ENCODE peak calls at places on chromosomes 11 and 22, in seven cellular contexts. H is AG09319, W is neural progenitor cell, Z is fibroblast of mammary gland, S is lower lobe of right lung, V is chondrocyte, K is IMR-90. L is an unnamed sample.

GRCh38 chr22:46854125-46854870 is 91.8 kb downstream of the TBC1D22A start:
- DNase-seq in H (no peak), W (no peak), Z (no peak), S (peak), V (no peak), K (peak), L (no peak)

GRCh38 chr11:73325036-73325981 is 17.2 kb downstream of the ARHGEF17 start:
- DNase-seq in H (no peak), W (no peak), Z (no peak), S (no peak), V (no peak), K (peak), L (no peak)

GRCh38 chr11:69307421-69307820 is 13.5 kb downstream of the MYEOV start:
- DNase-seq in H (no peak), W (no peak), Z (no peak), S (no peak), V (peak), K (no peak), L (no peak)

GRCh38 chr11:73425118-73425517 is 48.9 kb downstream of the RELT start:
- DNase-seq in H (no peak), W (no peak), Z (no peak), S (peak), V (no peak), K (no peak), L (no peak)

GRCh38 chr11:100396281-100396680 is 290.8 kb upstream of the ARHGAP42 start:
- DNase-seq in H (no peak), W (no peak), Z (no peak), S (no peak), V (no peak), K (no peak), L (no peak)

GRCh38 chr11:23063261-23063660 is 203.0 kb upstream of the CCDC179 start:
- DNase-seq in H (no peak), W (no peak), Z (no peak), S (no peak), V (no peak), K (peak), L (no peak)

GRCh38 chr11:75286826-75287465 is 46.4 kb downstream of the TPBGL start:
- DNase-seq in H (no peak), W (no peak), Z (peak), S (no peak), V (no peak), K (peak), L (no peak)

GRCh38 chr11:110121204-110121603 is 28.0 kb downstream of the ZC3H12C start:
- DNase-seq in H (no peak), W (no peak), Z (peak), S (no peak), V (no peak), K (peak), L (no peak)

GRCh38 chr11:62157603-62158002 is 32.4 kb upstream of the SCGB1D1 start:
- DNase-seq in H (no peak), W (no peak), Z (no peak), S (no peak), V (no peak), K (no peak), L (no peak)

GRCh38 chr22:21866821-21867527 is 471 bp downstream of the MAPK1 start:
- DNase-seq in H (no peak), W (peak), Z (no peak), S (peak), V (no peak), K (no peak), L (no peak)

GRCh38 chr11:124754309-124754708 is 2.3 kb upstream of the VSIG2 start:
- DNase-seq in H (no peak), W (no peak), Z (no peak), S (no peak), V (no peak), K (peak), L (no peak)

GRCh38 chr11:117302228-117302627 is 11.1 kb downstream of the BACE1-AS start:
- DNase-seq in H (no peak), W (no peak), Z (no peak), S (no peak), V (no peak), K (no peak), L (no peak)

GRCh38 chr11:69487849-69488542 is 6.5 kb downstream of the LINC01488 start:
- DNase-seq in H (no peak), W (no peak), Z (no peak), S (peak), V (peak), K (no peak), L (no peak)

GRCh38 chr11:83845797-83846196 is 559.6 kb upstream of the CCDC90B start:
- DNase-seq in H (no peak), W (no peak), Z (no peak), S (no peak), V (no peak), K (no peak), L (no peak)

GRCh38 chr11:32087602-32088001 is 3.3 kb upstream of the RCN1 start:
- DNase-seq in H (no peak), W (no peak), Z (peak), S (no peak), V (no peak), K (peak), L (no peak)

GRCh38 chr11:40683010-40683409 is 776.4 kb downstream of the LRRC4C start:
- DNase-seq in H (no peak), W (no peak), Z (no peak), S (no peak), V (no peak), K (no peak), L (no peak)

GRCh38 chr22:38218661-38219331 is 17.0 kb downstream of the MAFF start:
- DNase-seq in H (peak), W (peak), Z (peak), S (peak), V (no peak), K (peak), L (peak)

GRCh38 chr11:911031-911889 is 650 bp upstream of the CHID1 start:
- DNase-seq in H (no peak), W (peak), Z (peak), S (peak), V (no peak), K (peak), L (peak)

GRCh38 chr22:50606126-50606525 is 5.5 kb downstream of the MAPK8IP2 start:
- DNase-seq in H (no peak), W (no peak), Z (no peak), S (no peak), V (peak), K (no peak), L (no peak)
- TF ChIP-seq CTCF in H (no peak), W (peak), Z (no peak), S (no peak), V (peak), K (no peak), L (no peak)

GRCh38 chr11:63536669-63537292 is at the start of gene PLAAT4:
- DNase-seq in H (peak), W (no peak), Z (peak), S (no peak), V (no peak), K (peak), L (no peak)
- TF ChIP-seq CTCF in H (peak), W (no peak), Z (no peak), S (no peak), V (peak), K (no peak), L (no peak)

GRCh38 chr22:30667486-30668305 is at the start of gene DUSP18:
- DNase-seq in H (peak), W (peak), Z (peak), S (peak), V (no peak), K (peak), L (peak)
- TF ChIP-seq CTCF in H (peak), W (peak), Z (no peak), S (peak), V (peak), K (peak), L (peak)

GRCh38 chr11:66267379-66268209 is 845 bp upstream of the RAB1B start:
- DNase-seq in H (peak), W (peak), Z (peak), S (peak), V (no peak), K (peak), L (peak)
- TF ChIP-seq CTCF in H (no peak), W (peak), Z (no peak), S (peak), V (peak), K (peak), L (no peak)

DNA sequence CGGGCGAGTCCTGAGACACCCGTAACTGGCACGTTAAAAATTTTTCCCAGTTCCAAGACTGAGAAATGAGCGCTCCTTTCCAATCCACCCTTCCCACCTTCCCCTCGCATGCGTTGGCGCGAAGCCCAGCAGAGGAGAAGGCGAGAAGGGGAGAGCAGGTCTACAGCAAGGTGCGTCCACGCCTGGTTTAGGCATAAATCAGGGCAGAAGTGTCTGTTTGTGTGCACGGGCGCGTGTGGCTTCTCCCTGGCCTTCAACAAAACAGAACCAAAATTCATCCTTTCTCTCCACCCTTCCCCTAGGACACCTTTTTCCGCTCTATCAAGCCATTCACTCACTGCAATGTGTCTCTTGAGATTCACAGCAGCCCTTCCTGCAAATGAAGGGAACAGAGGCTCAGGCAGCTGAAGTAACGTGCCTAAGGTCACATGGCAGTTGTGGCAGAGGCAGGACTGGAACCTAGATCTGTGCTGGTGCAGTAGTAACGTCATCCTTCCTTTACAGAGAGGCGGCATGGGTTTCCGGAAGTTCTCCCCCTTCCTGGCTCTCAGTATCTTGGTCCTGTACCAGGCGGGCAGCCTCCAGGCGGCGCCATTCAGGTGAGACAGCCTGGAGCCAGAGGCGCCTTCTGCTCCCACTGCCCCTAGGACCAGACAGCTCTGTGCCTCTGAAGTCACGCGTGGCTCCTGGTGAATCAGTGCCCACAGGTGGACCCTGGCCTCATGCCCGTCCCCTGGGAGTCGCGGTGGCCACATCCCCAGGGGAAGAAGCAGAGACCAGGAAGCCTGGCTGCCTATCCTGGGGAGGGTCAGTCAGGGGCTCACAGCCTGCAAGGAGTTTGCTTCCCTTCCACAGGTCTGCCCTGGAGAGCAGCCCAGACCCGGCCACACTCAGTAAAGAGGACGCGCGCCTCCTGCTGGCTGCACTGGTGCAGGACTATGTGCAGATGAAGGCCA is 1.1 kb downstream of the CALCB start:
- DNase-seq in H (peak), W (peak), Z (peak), S (peak), V (no peak), K (peak), L (peak)
- TF ChIP-seq CTCF in H (peak), W (peak), Z (peak), S (peak), V (peak), K (peak), L (peak)

L was measured in nephron progenitor cell.